ENCODE peak calls at places on chromosome 1, in six cellular contexts. F, N, L, X, J and O are unnamed samples.

GRCh38 chr1:21781971-21782867 is 730 bp downstream of the USP48 start:
- DNase-seq in F (peak; percentile 57), N (no peak), L (no peak), X (peak; percentile 54), J (no peak), O (peak; percentile 72)

GRCh38 chr1:30534551-30534940 is 188.8 kb downstream of the MATN1 start:
- DNase-seq in F (no peak), N (no peak), L (no peak), X (no peak), J (no peak), O (no peak)

GRCh38 chr1:87612966-87613365 is 284.3 kb downstream of the LMO4 start:
- DNase-seq in F (no peak), N (no peak), L (no peak), X (no peak), J (no peak), O (no peak)

GRCh38 chr1:11913291-11913690 is 12.9 kb downstream of the KIAA2013 start:
- DNase-seq in F (no peak), N (no peak), L (no peak), X (no peak), J (no peak), O (no peak)

GRCh38 chr1:229094476-229095311 is 176.2 kb upstream of the RAB4A start:
- DNase-seq in F (no peak), N (no peak), L (no peak), X (peak; percentile 7), J (no peak), O (peak; percentile 67)

GRCh38 chr1:232166942-232167341 is 463.0 kb downstream of the SIPA1L2 start:
- DNase-seq in F (no peak), N (no peak), L (no peak), X (no peak), J (no peak), O (no peak)

GRCh38 chr1:41660570-41661427 is 176.3 kb upstream of the EDN2 start:
- DNase-seq in F (no peak), N (no peak), L (no peak), X (no peak), J (no peak), O (no peak)

GRCh38 chr1:211643324-211644212 is 31.9 kb downstream of the NEK2 start:
- DNase-seq in F (peak; percentile 55), N (peak; percentile 54), L (no peak), X (no peak), J (no peak), O (no peak)

GRCh38 chr1:54137532-54138061 is 15.2 kb downstream of the CDCP2 start:
- DNase-seq in F (no peak), N (no peak), L (no peak), X (peak; percentile 50), J (no peak), O (peak; percentile 77)

GRCh38 chr1:32247983-32248889 is 1.2 kb downstream of the FAM167B start:
- DNase-seq in F (peak; percentile 86), N (peak; percentile 51), L (peak; percentile 88), X (peak; percentile 52), J (peak; percentile 80), O (peak; percentile 67)

GRCh38 chr1:85563139-85563538 is 17.4 kb upstream of the CCN1 start:
- DNase-seq in F (no peak), N (no peak), L (no peak), X (peak; percentile 19), J (no peak), O (no peak)

GRCh38 chr1:212701910-212702309 is 2.3 kb upstream of the BATF3 start:
- DNase-seq in F (no peak), N (no peak), L (no peak), X (no peak), J (no peak), O (no peak)

GRCh38 chr1:170241266-170241851 is 95.6 kb downstream of the NTMT2 start:
- DNase-seq in F (no peak), N (no peak), L (no peak), X (no peak), J (no peak), O (no peak)

GRCh38 chr1:246597340-246597739 is 31.1 kb downstream of the CNST start:
- DNase-seq in F (no peak), N (no peak), L (no peak), X (peak; percentile 94), J (peak; percentile 87), O (peak; percentile 96)

GRCh38 chr1:206685256-206685748 is 597 bp downstream of the MAPKAPK2 start:
- DNase-seq in F (no peak), N (no peak), L (peak; percentile 47), X (peak; percentile 53), J (no peak), O (peak; percentile 44)

GRCh38 chr1:234212764-234213406 is 160.4 kb upstream of the COA6 start:
- DNase-seq in F (no peak), N (no peak), L (no peak), X (peak; percentile 26), J (no peak), O (peak; percentile 28)

GRCh38 chr1:97942161-97943123 is 21.6 kb upstream of the DPYD start:
- DNase-seq in F (no peak), N (no peak), L (no peak), X (no peak), J (no peak), O (no peak)

GRCh38 chr1:184792450-184792969 is 37.9 kb upstream of the EDEM3 start:
- DNase-seq in F (peak; percentile 64), N (peak; percentile 83), L (peak; percentile 49), X (peak; percentile 99), J (peak; percentile 93), O (peak; percentile 93)

GRCh38 chr1:64476251-64476952 is 6.5 kb downstream of the CACHD1 start:
- DNase-seq in F (no peak), N (no peak), L (no peak), X (peak; percentile 87), J (no peak), O (peak; percentile 90)

GRCh38 chr1:160096491-160097116 is 1.8 kb downstream of the IGSF8 start:
- DNase-seq in F (no peak), N (peak; percentile 47), L (no peak), X (peak; percentile 52), J (no peak), O (peak; percentile 41)

GRCh38 chr1:202176949-202177927 is 16.4 kb upstream of the LGR6 start:
- DNase-seq in F (no peak), N (no peak), L (no peak), X (no peak), J (no peak), O (no peak)
- TF ChIP-seq CTCF in F (no peak), N (no peak), L (no peak), X (no peak), J (no peak), O (no peak)

GRCh38 chr1:204076891-204077290 is 4.0 kb downstream of the SOX13 start:
- DNase-seq in F (no peak), N (no peak), L (no peak), X (no peak), J (no peak), O (no peak)

GRCh38 chr1:204075890-204076837 is 3.2 kb downstream of the SOX13 start:
- DNase-seq in F (no peak), N (no peak), L (no peak), X (no peak), J (no peak), O (no peak)

GRCh38 chr1:204080163-204080903 is 7.4 kb downstream of the SOX13 start:
- DNase-seq in F (peak; percentile 91), N (peak; percentile 56), L (peak; percentile 71), X (peak; percentile 72), J (peak; percentile 96), O (peak; percentile 94)

GRCh38 chr1:204079608-204079999 is 6.7 kb downstream of the SOX13 start:
- DNase-seq in F (no peak), N (no peak), L (no peak), X (no peak), J (no peak), O (no peak)

DNA sequence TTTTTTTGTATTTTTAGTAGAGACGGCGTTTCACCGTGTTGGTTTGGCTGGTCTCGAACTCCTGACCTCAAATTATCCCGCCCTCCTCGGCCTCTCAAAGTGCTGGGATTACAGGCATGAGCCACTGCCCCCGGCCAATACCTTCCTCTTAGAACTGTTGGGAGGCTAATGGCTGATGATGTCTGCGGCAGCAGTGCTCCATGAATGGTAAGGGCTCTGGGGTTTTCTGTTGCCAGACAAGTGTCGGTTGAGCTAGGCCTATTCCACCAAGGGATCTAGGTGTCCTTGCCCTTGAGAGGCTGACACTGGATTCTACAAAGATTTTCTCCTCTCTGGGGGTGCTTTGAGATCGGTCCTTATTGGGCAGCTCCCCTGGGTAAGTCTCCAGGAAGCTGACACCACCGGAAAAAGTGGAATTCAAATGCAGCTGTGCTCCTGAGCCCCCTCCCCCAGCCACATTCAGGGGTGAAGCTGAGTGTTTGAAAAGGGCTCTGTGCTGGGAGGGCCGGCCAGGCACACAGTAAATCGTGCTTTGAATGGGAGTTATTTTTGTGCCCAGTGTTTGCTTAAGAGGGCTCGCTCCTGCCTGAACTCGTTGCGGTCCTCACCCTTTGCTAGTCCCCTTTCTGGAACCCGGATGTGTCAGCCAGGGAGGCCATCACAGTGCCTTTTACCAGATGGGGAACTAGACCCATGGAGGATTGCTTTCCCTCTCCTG is 5.2 kb downstream of the SOX13 start:
- DNase-seq in F (peak; percentile 70), N (no peak), L (no peak), X (peak; percentile 9), J (no peak), O (no peak)
- H3K4me3 ChIP-seq in F (no peak overlapping the region), N (peak overlapping the region; percentile 22), L (no peak overlapping the region), X (no peak overlapping the region), J (peak overlapping the region; percentile 37), O (no peak overlapping the region)

DNA sequence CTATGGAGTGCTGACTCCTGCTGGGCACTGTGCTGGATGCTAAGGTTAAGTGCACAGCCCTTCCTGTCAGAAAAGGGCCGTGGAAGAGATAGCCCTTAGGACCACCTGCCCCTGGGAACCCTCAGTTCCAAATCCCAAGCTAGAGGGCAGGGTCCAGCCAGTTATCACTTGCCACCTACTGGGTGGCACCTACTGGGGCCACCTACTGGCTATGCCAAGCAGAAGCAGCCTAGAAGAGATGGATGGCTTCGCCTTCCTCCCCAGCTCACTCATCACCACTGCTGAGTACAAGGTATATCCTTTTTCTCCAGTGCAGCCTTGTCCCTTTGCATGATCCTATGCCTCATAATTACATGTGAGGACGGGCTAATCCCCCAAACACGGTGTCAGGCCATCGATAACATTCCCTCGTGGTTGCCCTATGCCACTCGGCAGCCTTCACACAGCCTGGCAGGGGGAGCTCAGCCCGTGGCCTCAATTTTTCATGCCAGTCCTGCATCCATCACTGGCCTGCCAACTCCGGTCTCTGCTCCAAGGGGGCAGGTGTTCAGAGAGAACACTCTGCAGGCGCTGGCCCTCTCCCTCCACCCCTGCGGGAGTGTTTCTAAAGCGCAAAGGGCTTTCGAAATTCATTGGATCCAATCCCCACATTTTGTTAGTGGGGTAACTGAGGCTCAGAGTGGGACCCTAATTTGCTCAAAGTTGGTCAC is 49.0 kb downstream of the SYT2 start:
- DNase-seq in F (no peak), N (no peak), L (no peak), X (no peak), J (no peak), O (no peak)
- TF ChIP-seq CTCF in F (peak; percentile 20), N (no peak), L (peak; percentile 26), X (peak; percentile 8), J (no peak), O (peak; percentile 43)

DNA sequence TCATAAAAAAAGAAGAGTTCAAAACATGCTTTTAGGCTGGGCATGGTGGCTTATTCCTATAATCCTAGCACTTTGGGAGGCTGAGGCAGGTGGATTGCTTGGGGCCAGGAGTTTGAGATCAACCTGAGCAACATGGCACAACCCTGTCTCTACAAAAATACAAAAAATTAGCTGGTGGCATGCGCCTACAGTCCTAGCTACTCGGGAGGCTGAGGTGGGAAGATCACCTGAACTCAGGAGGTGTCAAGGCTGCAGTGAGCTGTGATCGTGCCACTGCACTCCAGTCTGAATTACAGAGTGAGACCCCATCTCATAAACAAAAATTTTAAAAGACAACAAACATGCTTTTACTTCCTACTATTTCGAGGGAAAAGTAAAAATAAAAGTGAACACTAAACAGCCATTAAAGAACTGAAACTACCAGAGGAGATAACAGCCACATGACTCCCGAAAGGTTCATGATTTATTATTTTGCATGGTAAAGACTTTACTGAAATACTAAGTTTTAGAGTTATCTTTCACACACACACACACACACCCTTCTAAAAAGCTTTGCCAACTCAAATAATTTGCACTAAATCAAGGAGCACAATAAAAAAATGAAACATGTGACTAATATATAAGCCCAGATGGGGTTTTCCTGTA is 48.1 kb downstream of the USP1 start:
- DNase-seq in F (no peak), N (no peak), L (no peak), X (no peak), J (no peak), O (no peak)
- H3K4me3 ChIP-seq in F (no peak overlapping the region), N (no peak overlapping the region), L (no peak overlapping the region), X (no peak overlapping the region), J (no peak overlapping the region), O (no peak overlapping the region)